ENCODE peak calls at places on chromosomes 7 and 10, in nine cellular contexts. F is SJSA1; Y is AG08396; Q is GM12865; C is activated T-cell treated with anti-CD3 and anti-CD28 coated beads, Interleukin-2, amount 50 U/mL, for 24 hours; G is fibroblast of pulmonary artery; M is posterior cingulate gyrus; Z is NCI-H1092; V is activated CD8-positive, alpha-beta memory T cell treated with anti-CD3 and anti-CD28 coated beads for 1 hour. B is an unnamed sample.

GRCh38 chr7:152528612-152529011 is 92.8 kb upstream of the KMT2C start:
- DNase-seq in G (no peak), C (no peak), V (no peak), Y (no peak), F (no peak), Q (no peak), Z (no peak), M (no peak), B (no peak)

GRCh38 chr10:104273291-104273690 is 4.3 kb downstream of the GSTO2 start:
- DNase-seq in F (no peak), Z (no peak), V (no peak), Q (no peak), C (no peak), M (no peak), G (no peak), Y (peak; percentile 58), B (peak; percentile 41)

GRCh38 chr10:13769926-13770325 is 183.2 kb downstream of the PRPF18 start:
- DNase-seq in G (peak; percentile 35), Z (no peak), F (no peak), V (no peak), M (no peak), Q (peak; percentile 58), C (no peak), Y (no peak), B (no peak)

GRCh38 chr10:77479586-77479985 is 158.0 kb downstream of the KCNMA1 start:
- DNase-seq in G (no peak), F (no peak), Q (no peak), M (no peak), Y (no peak), Z (no peak), V (no peak), C (no peak), B (no peak)

GRCh38 chr7:22812350-22812749 is 10.3 kb downstream of the TOMM7 start:
- DNase-seq in C (no peak), Q (no peak), M (no peak), G (no peak), F (no peak), V (no peak), Z (no peak), Y (no peak), B (no peak)

GRCh38 chr7:130917669-130918128 is 183.7 kb upstream of the KLF14 start:
- DNase-seq in F (no peak), M (no peak), V (no peak), Q (no peak), Y (no peak), Z (no peak), C (no peak), G (no peak), B (no peak)

GRCh38 chr7:26515462-26515861 is 223.8 kb downstream of the SNX10 start:
- DNase-seq in F (no peak), Q (no peak), G (no peak), V (no peak), Y (no peak), M (no peak), C (no peak), Z (peak; percentile 64), B (no peak)

GRCh38 chr10:13162013-13162364 is 631 bp downstream of the MCM10 start:
- DNase-seq in V (no peak), C (no peak), Q (no peak), M (no peak), Z (no peak), Y (peak; percentile 18), G (no peak), F (no peak), B (no peak)

GRCh38 chr7:137810248-137810647 is 36.5 kb downstream of the DGKI start:
- DNase-seq in F (no peak), C (no peak), V (no peak), G (no peak), Y (no peak), M (no peak), Z (no peak), Q (no peak), B (no peak)

GRCh38 chr7:104982773-104983619 is 31.0 kb upstream of the KMT2E start:
- DNase-seq in Q (peak; percentile 46), Z (no peak), C (no peak), M (no peak), G (no peak), Y (no peak), V (no peak), F (no peak), B (no peak)

GRCh38 chr10:42594246-42594650 is 44.1 kb downstream of the ZNF33B start:
- DNase-seq in M (no peak), Q (no peak), C (no peak), V (no peak), Y (no peak), Z (no peak), F (no peak), G (peak; percentile 90), B (peak; percentile 70)

GRCh38 chr7:111697771-111698170 is 135.5 kb upstream of the IMMP2L start:
- DNase-seq in Y (no peak), F (no peak), V (no peak), G (no peak), M (no peak), Q (no peak), Z (no peak), C (no peak), B (no peak)